ENCODE peak calls at places on chromosome 6, in eight cellular contexts. One of them, this sample, is unnamed.

GRCh38 chr6:158481612-158482473 is 78.0 kb upstream of the TMEM181 start:
- DNase-seq in prostate gland: no peak
- DNase-seq in transverse colon: no peak
- DNase-seq in GM12878: no peak
- DNase-seq in sigmoid colon: no peak
- DNase-seq in SK-N-SH: no peak
- DNase-seq in Panc1: peak; percentile 50
- DNase-seq in endothelial cell of umbilical vein: peak; percentile 86
- DNase-seq in this sample: no peak

GRCh38 chr6:144106206-144106605 is 10.8 kb upstream of the SF3B5 start:
- DNase-seq in SK-N-SH: no peak
- DNase-seq in Panc1: no peak
- DNase-seq in GM12878: no peak
- DNase-seq in endothelial cell of umbilical vein: no peak
- DNase-seq in transverse colon: no peak
- DNase-seq in sigmoid colon: no peak
- DNase-seq in prostate gland: no peak
- DNase-seq in this sample: peak; percentile 50

GRCh38 chr6:93562566-93562965 is 143.2 kb upstream of the EPHA7 start:
- DNase-seq in transverse colon: no peak
- DNase-seq in prostate gland: no peak
- DNase-seq in GM12878: no peak
- DNase-seq in Panc1: no peak
- DNase-seq in sigmoid colon: no peak
- DNase-seq in endothelial cell of umbilical vein: no peak
- DNase-seq in SK-N-SH: no peak
- DNase-seq in this sample: no peak

GRCh38 chr6:43776115-43776798 is 6.2 kb downstream of the VEGFA start:
- DNase-seq in endothelial cell of umbilical vein: no peak
- DNase-seq in sigmoid colon: peak; percentile 50
- DNase-seq in Panc1: no peak
- DNase-seq in transverse colon: no peak
- DNase-seq in GM12878: peak; percentile 44
- DNase-seq in prostate gland: no peak
- DNase-seq in SK-N-SH: no peak
- DNase-seq in this sample: no peak

GRCh38 chr6:155341130-155341828 is 27.0 kb upstream of the TFB1M start:
- DNase-seq in prostate gland: no peak
- DNase-seq in sigmoid colon: no peak
- DNase-seq in SK-N-SH: no peak
- DNase-seq in transverse colon: no peak
- DNase-seq in endothelial cell of umbilical vein: no peak
- DNase-seq in GM12878: no peak
- DNase-seq in Panc1: no peak
- DNase-seq in this sample: no peak

GRCh38 chr6:155461636-155462035 is 6.0 kb upstream of the NOX3 start:
- DNase-seq in Panc1: no peak
- DNase-seq in transverse colon: no peak
- DNase-seq in endothelial cell of umbilical vein: no peak
- DNase-seq in SK-N-SH: no peak
- DNase-seq in GM12878: no peak
- DNase-seq in prostate gland: no peak
- DNase-seq in sigmoid colon: no peak
- DNase-seq in this sample: no peak

GRCh38 chr6:69398311-69398710 is 398.5 kb downstream of the LMBRD1 start:
- DNase-seq in Panc1: no peak
- DNase-seq in sigmoid colon: no peak
- DNase-seq in SK-N-SH: no peak
- DNase-seq in transverse colon: no peak
- DNase-seq in endothelial cell of umbilical vein: no peak
- DNase-seq in GM12878: no peak
- DNase-seq in prostate gland: no peak
- DNase-seq in this sample: no peak

GRCh38 chr6:129889580-129889979 is 28.5 kb upstream of the TMEM244 start:
- DNase-seq in SK-N-SH: no peak
- DNase-seq in GM12878: no peak
- DNase-seq in transverse colon: no peak
- DNase-seq in prostate gland: no peak
- DNase-seq in endothelial cell of umbilical vein: peak; percentile 77
- DNase-seq in Panc1: no peak
- DNase-seq in sigmoid colon: no peak
- DNase-seq in this sample: no peak

GRCh38 chr6:3438190-3439167 is 18.4 kb downstream of the SLC22A23 start:
- DNase-seq in sigmoid colon: peak; percentile 84
- DNase-seq in SK-N-SH: no peak
- DNase-seq in prostate gland: peak; percentile 56
- DNase-seq in transverse colon: peak; percentile 25
- DNase-seq in Panc1: no peak
- DNase-seq in GM12878: no peak
- DNase-seq in endothelial cell of umbilical vein: no peak
- DNase-seq in this sample: no peak

GRCh38 chr6:137769797-137770362 is 97.2 kb upstream of the TNFAIP3 start:
- DNase-seq in Panc1: no peak
- DNase-seq in endothelial cell of umbilical vein: no peak
- DNase-seq in prostate gland: no peak
- DNase-seq in GM12878: no peak
- DNase-seq in sigmoid colon: no peak
- DNase-seq in SK-N-SH: no peak
- DNase-seq in transverse colon: no peak
- DNase-seq in this sample: no peak

GRCh38 chr6:44076366-44077200 is 50.7 kb downstream of the MRPL14 start:
- DNase-seq in SK-N-SH: peak; percentile 91
- DNase-seq in endothelial cell of umbilical vein: no peak
- DNase-seq in Panc1: no peak
- DNase-seq in prostate gland: no peak
- DNase-seq in sigmoid colon: peak; percentile 76
- DNase-seq in transverse colon: peak; percentile 56
- DNase-seq in GM12878: no peak
- DNase-seq in this sample: peak; percentile 94

GRCh38 chr6:83708970-83709747 is at the start of gene SNAP91:
- DNase-seq in sigmoid colon: peak; percentile 56
- DNase-seq in transverse colon: no peak
- DNase-seq in prostate gland: peak; percentile 43
- DNase-seq in endothelial cell of umbilical vein: peak; percentile 51
- DNase-seq in Panc1: no peak
- DNase-seq in SK-N-SH: peak; percentile 95
- DNase-seq in GM12878: no peak
- DNase-seq in this sample: no peak

GRCh38 chr6:143099647-143100046 is 39.0 kb downstream of the AIG1 start:
- DNase-seq in transverse colon: no peak
- DNase-seq in endothelial cell of umbilical vein: no peak
- DNase-seq in prostate gland: no peak
- DNase-seq in GM12878: no peak
- DNase-seq in Panc1: no peak
- DNase-seq in SK-N-SH: no peak
- DNase-seq in sigmoid colon: no peak
- DNase-seq in this sample: no peak

GRCh38 chr6:138772596-138773176 is 883 bp upstream of the CCDC28A start:
- DNase-seq in sigmoid colon: no peak
- DNase-seq in prostate gland: no peak
- DNase-seq in Panc1: no peak
- DNase-seq in endothelial cell of umbilical vein: no peak
- DNase-seq in GM12878: no peak
- DNase-seq in SK-N-SH: peak; percentile 20
- DNase-seq in transverse colon: no peak
- DNase-seq in this sample: no peak

GRCh38 chr6:119110601-119111548 is 32.4 kb upstream of the FAM184A start:
- DNase-seq in sigmoid colon: no peak
- DNase-seq in transverse colon: peak; percentile 14
- DNase-seq in GM12878: peak; percentile 28
- DNase-seq in endothelial cell of umbilical vein: peak; percentile 64
- DNase-seq in prostate gland: peak; percentile 38
- DNase-seq in Panc1: peak; percentile 27
- DNase-seq in SK-N-SH: peak; percentile 49
- DNase-seq in this sample: peak; percentile 35

GRCh38 chr6:116017546-116018276 is 43.0 kb downstream of the FRK start:
- DNase-seq in Panc1: no peak
- DNase-seq in SK-N-SH: no peak
- DNase-seq in sigmoid colon: no peak
- DNase-seq in prostate gland: no peak
- DNase-seq in GM12878: no peak
- DNase-seq in transverse colon: no peak
- DNase-seq in endothelial cell of umbilical vein: no peak
- DNase-seq in this sample: no peak

GRCh38 chr6:106490030-106490429 is 129.5 kb downstream of the CRYBG1 start:
- DNase-seq in prostate gland: no peak
- DNase-seq in endothelial cell of umbilical vein: no peak
- DNase-seq in GM12878: no peak
- DNase-seq in SK-N-SH: no peak
- DNase-seq in transverse colon: no peak
- DNase-seq in Panc1: no peak
- DNase-seq in sigmoid colon: no peak
- DNase-seq in this sample: no peak

GRCh38 chr6:125102901-125103300 is 50.7 kb upstream of the TPD52L1 start:
- DNase-seq in GM12878: no peak
- DNase-seq in Panc1: no peak
- DNase-seq in endothelial cell of umbilical vein: peak; percentile 54
- DNase-seq in prostate gland: no peak
- DNase-seq in sigmoid colon: no peak
- DNase-seq in SK-N-SH: no peak
- DNase-seq in transverse colon: no peak
- DNase-seq in this sample: no peak

GRCh38 chr6:151137441-151137984 is 102.3 kb upstream of the AKAP12 start:
- DNase-seq in sigmoid colon: no peak
- DNase-seq in prostate gland: no peak
- DNase-seq in GM12878: no peak
- DNase-seq in transverse colon: no peak
- DNase-seq in SK-N-SH: no peak
- DNase-seq in endothelial cell of umbilical vein: no peak
- DNase-seq in Panc1: no peak
- DNase-seq in this sample: no peak

DNA sequence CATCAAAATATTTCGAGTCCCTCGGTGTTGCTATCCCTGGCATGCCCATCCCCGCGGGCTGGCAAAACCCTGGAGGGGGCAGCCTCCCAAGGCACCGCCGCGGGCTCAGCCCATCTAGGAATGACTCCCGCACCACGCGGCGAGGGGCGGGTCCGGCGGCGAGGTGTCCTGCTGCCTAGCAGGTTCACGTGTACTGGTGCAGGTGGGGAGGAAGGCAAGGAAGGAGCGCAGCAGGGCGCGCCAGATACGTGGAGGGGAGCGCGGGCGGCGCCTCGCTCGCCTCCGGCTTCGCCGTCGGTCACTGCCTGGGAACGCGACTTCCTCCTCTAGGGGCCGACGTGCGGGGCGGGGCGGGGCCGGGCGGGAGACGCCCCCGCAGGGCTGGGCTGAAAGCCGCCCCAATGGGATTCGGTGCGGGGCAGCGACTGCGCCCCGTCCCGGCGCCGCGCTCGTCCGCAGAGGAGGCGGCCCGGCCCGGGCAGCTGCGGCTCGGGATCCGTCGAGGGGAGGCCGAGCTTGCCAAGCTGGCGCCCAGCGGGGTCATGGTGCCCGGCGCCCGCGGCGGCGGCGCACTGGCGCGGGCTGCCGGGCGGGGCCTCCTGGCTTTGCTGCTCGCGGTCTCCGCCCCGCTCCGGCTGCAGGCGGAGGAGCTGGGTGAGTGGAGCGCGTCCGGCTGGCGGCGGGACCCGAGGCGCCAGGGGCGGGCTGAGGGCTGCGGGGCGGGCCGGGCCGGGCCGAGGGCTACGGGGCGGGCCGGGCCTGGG is at the start of gene DCBLD1:
- DNase-seq in transverse colon: peak; percentile 86
- DNase-seq in endothelial cell of umbilical vein: peak; percentile 78
- DNase-seq in Panc1: no peak
- DNase-seq in sigmoid colon: peak; percentile 82
- DNase-seq in SK-N-SH: peak; percentile 81
- DNase-seq in prostate gland: peak; percentile 63
- DNase-seq in GM12878: no peak
- DNase-seq in this sample: peak; percentile 80
- TF ChIP-seq POLR2AphosphoS5 in transverse colon: peak; percentile 61
- TF ChIP-seq POLR2AphosphoS5 in endothelial cell of umbilical vein: peak; percentile 91
- TF ChIP-seq POLR2AphosphoS5 in Panc1: peak; percentile 66
- TF ChIP-seq POLR2AphosphoS5 in sigmoid colon: no peak
- TF ChIP-seq POLR2AphosphoS5 in SK-N-SH: peak; percentile 54
- TF ChIP-seq POLR2AphosphoS5 in prostate gland: no peak
- TF ChIP-seq POLR2AphosphoS5 in GM12878: no peak
- TF ChIP-seq POLR2AphosphoS5 in this sample: peak; percentile 57

GRCh38 chr6:11791354-11792107 is 12.9 kb upstream of the ADTRP start:
- DNase-seq in prostate gland: no peak
- DNase-seq in endothelial cell of umbilical vein: no peak
- DNase-seq in SK-N-SH: no peak
- DNase-seq in GM12878: no peak
- DNase-seq in sigmoid colon: no peak
- DNase-seq in Panc1: no peak
- DNase-seq in transverse colon: no peak
- DNase-seq in this sample: no peak
- H3K27ac ChIP-seq in prostate gland: no peak overlapping the region
- H3K27ac ChIP-seq in endothelial cell of umbilical vein: no peak overlapping the region
- H3K27ac ChIP-seq in SK-N-SH: no peak overlapping the region
- H3K27ac ChIP-seq in GM12878: no peak overlapping the region
- H3K27ac ChIP-seq in sigmoid colon: no peak overlapping the region
- H3K27ac ChIP-seq in Panc1: no peak overlapping the region
- H3K27ac ChIP-seq in transverse colon: no peak overlapping the region
- H3K27ac ChIP-seq in this sample: no peak overlapping the region

GRCh38 chr6:31270788-31271640 is 878 bp downstream of the HLA-C start:
- DNase-seq in Panc1: no peak
- DNase-seq in SK-N-SH: peak; percentile 49
- DNase-seq in sigmoid colon: peak; percentile 87
- DNase-seq in GM12878: no peak
- DNase-seq in transverse colon: peak; percentile 89
- DNase-seq in endothelial cell of umbilical vein: peak; percentile 47
- DNase-seq in prostate gland: peak; percentile 25
- DNase-seq in this sample: peak; percentile 89

GRCh38 chr6:31265926-31266325 is 6.0 kb downstream of the HLA-C start:
- DNase-seq in Panc1: no peak
- DNase-seq in endothelial cell of umbilical vein: no peak
- DNase-seq in prostate gland: no peak
- DNase-seq in sigmoid colon: no peak
- DNase-seq in GM12878: no peak
- DNase-seq in SK-N-SH: no peak
- DNase-seq in transverse colon: no peak
- DNase-seq in this sample: no peak

GRCh38 chr6:31267504-31268371 is 4.2 kb downstream of the HLA-C start:
- DNase-seq in endothelial cell of umbilical vein: no peak
- DNase-seq in prostate gland: no peak
- DNase-seq in GM12878: no peak
- DNase-seq in Panc1: no peak
- DNase-seq in SK-N-SH: no peak
- DNase-seq in sigmoid colon: no peak
- DNase-seq in transverse colon: peak; percentile 56
- DNase-seq in this sample: no peak

GRCh38 chr6:31271641-31272357 is at the start of gene HLA-C:
- DNase-seq in transverse colon: peak; percentile 96
- DNase-seq in prostate gland: peak; percentile 96
- DNase-seq in sigmoid colon: peak; percentile 98
- DNase-seq in SK-N-SH: peak; percentile 94
- DNase-seq in GM12878: peak; percentile 95
- DNase-seq in endothelial cell of umbilical vein: peak; percentile 96
- DNase-seq in Panc1: peak; percentile 82
- DNase-seq in this sample: peak; percentile 93

GRCh38 chr6:31266721-31267360 is 5.1 kb downstream of the HLA-C start:
- DNase-seq in sigmoid colon: no peak
- DNase-seq in Panc1: no peak
- DNase-seq in GM12878: no peak
- DNase-seq in transverse colon: no peak
- DNase-seq in SK-N-SH: no peak
- DNase-seq in endothelial cell of umbilical vein: no peak
- DNase-seq in prostate gland: no peak
- DNase-seq in this sample: no peak
- TF ChIP-seq POLR2AphosphoS5 in sigmoid colon: no peak
- TF ChIP-seq POLR2AphosphoS5 in Panc1: no peak
- TF ChIP-seq POLR2AphosphoS5 in GM12878: peak; percentile 79
- TF ChIP-seq POLR2AphosphoS5 in transverse colon: no peak
- TF ChIP-seq POLR2AphosphoS5 in SK-N-SH: no peak
- TF ChIP-seq POLR2AphosphoS5 in endothelial cell of umbilical vein: no peak
- TF ChIP-seq POLR2AphosphoS5 in prostate gland: no peak
- TF ChIP-seq POLR2AphosphoS5 in this sample: no peak

GRCh38 chr6:91442342-91442741 is 855.5 kb upstream of the MAP3K7 start:
- DNase-seq in endothelial cell of umbilical vein: no peak
- DNase-seq in SK-N-SH: no peak
- DNase-seq in GM12878: no peak
- DNase-seq in transverse colon: no peak
- DNase-seq in Panc1: no peak
- DNase-seq in prostate gland: no peak
- DNase-seq in sigmoid colon: no peak
- DNase-seq in this sample: no peak
- H3K27ac ChIP-seq in endothelial cell of umbilical vein: no peak overlapping the region
- H3K27ac ChIP-seq in SK-N-SH: no peak overlapping the region
- H3K27ac ChIP-seq in GM12878: peak overlapping the region; percentile 48
- H3K27ac ChIP-seq in transverse colon: no peak overlapping the region
- H3K27ac ChIP-seq in Panc1: no peak overlapping the region
- H3K27ac ChIP-seq in prostate gland: no peak overlapping the region
- H3K27ac ChIP-seq in sigmoid colon: no peak overlapping the region
- H3K27ac ChIP-seq in this sample: no peak overlapping the region